ENCODE peak calls at places on chromosomes 4 and X, in five cellular contexts. One of them, this sample, is unnamed.

GRCh38 chrX:113548308-113549015 is 707.8 kb upstream of the AMOT start:
- DNase-seq in testis: no peak
- DNase-seq in thoracic aorta: no peak
- DNase-seq in left lobe of liver: no peak
- DNase-seq in Right ventricle myocardium superior: no peak
- DNase-seq in this sample: no peak

GRCh38 chrX:15242899-15243555 is 26.9 kb downstream of the ASB9 start:
- DNase-seq in Right ventricle myocardium superior: no peak
- DNase-seq in testis: peak
- DNase-seq in left lobe of liver: no peak
- DNase-seq in thoracic aorta: no peak
- DNase-seq in this sample: no peak

GRCh38 chr4:172142331-172142738 is 329.1 kb downstream of the GALNTL6 start:
- DNase-seq in left lobe of liver: no peak
- DNase-seq in thoracic aorta: no peak
- DNase-seq in Right ventricle myocardium superior: no peak
- DNase-seq in testis: no peak
- DNase-seq in this sample: no peak

GRCh38 chr4:19002170-19002569 is 980.6 kb upstream of the LCORL start:
- DNase-seq in Right ventricle myocardium superior: no peak
- DNase-seq in left lobe of liver: no peak
- DNase-seq in testis: no peak
- DNase-seq in thoracic aorta: no peak
- DNase-seq in this sample: no peak

GRCh38 chrX:30713061-30713525 is 59.9 kb downstream of the GK start:
- DNase-seq in left lobe of liver: no peak
- DNase-seq in thoracic aorta: no peak
- DNase-seq in testis: peak
- DNase-seq in Right ventricle myocardium superior: peak
- DNase-seq in this sample: no peak

GRCh38 chr4:30116401-30116800 is 603.8 kb upstream of the PCDH7 start:
- DNase-seq in Right ventricle myocardium superior: no peak
- DNase-seq in testis: no peak
- DNase-seq in thoracic aorta: no peak
- DNase-seq in left lobe of liver: no peak
- DNase-seq in this sample: no peak

GRCh38 chrX:151825927-151826471 is 86.7 kb upstream of the MAGEA4 start:
- DNase-seq in thoracic aorta: no peak
- DNase-seq in left lobe of liver: no peak
- DNase-seq in testis: no peak
- DNase-seq in Right ventricle myocardium superior: no peak
- DNase-seq in this sample: no peak

GRCh38 chrX:17521871-17522693 is 147.1 kb downstream of the NHS start:
- DNase-seq in Right ventricle myocardium superior: no peak
- DNase-seq in testis: peak
- DNase-seq in thoracic aorta: no peak
- DNase-seq in left lobe of liver: no peak
- DNase-seq in this sample: no peak

GRCh38 chr4:56444719-56445118 is 8.7 kb downstream of the PAICS start:
- DNase-seq in thoracic aorta: no peak
- DNase-seq in left lobe of liver: no peak
- DNase-seq in testis: no peak
- DNase-seq in Right ventricle myocardium superior: no peak
- DNase-seq in this sample: no peak

GRCh38 chr4:78613522-78614311 is 62.1 kb downstream of the ANXA3 start:
- DNase-seq in testis: no peak
- DNase-seq in thoracic aorta: no peak
- DNase-seq in left lobe of liver: no peak
- DNase-seq in Right ventricle myocardium superior: no peak
- DNase-seq in this sample: no peak

This sample was measured in spleen.